ENCODE peak calls at places on chromosomes 2 and 18, in five cellular contexts. H is stimulated activated CD8-positive, alpha-beta memory T cell treated with anti-CD3 and anti-CD28 coated beads, Interleukin-2, amount 100 ng/mL, for 1 hour; L is mesothelial cell of epicardium; W is AG04450; B is HT1080. N is an unnamed sample.

GRCh38 chr2:238644095-238645081 is 203.5 kb upstream of the TWIST2 start:
- DNase-seq in H (no peak), L (no peak), W (peak; percentile 30), B (peak; percentile 61), N (no peak)

GRCh38 chr2:202072737-202073396 is at the start of gene KIAA2012:
- DNase-seq in H (no peak), L (no peak), W (no peak), B (no peak), N (no peak)

GRCh38 chr2:85277416-85278158 is 50.2 kb downstream of the TGOLN2 start:
- DNase-seq in H (no peak), L (peak; percentile 35), W (peak; percentile 85), B (no peak), N (no peak)

GRCh38 chr2:189249171-189249570 is 69.6 kb upstream of the COL5A2 start:
- DNase-seq in H (no peak), L (no peak), W (peak; percentile 54), B (no peak), N (no peak)

GRCh38 chr2:104852161-104852689 is 1.7 kb upstream of the POU3F3 start:
- DNase-seq in H (no peak), L (no peak), W (no peak), B (no peak), N (no peak)

GRCh38 chr2:233418761-233419625 is 64.7 kb downstream of the DGKD start:
- DNase-seq in H (no peak), L (no peak), W (no peak), B (peak; percentile 95), N (no peak)

GRCh38 chr18:2240311-2240705 is 331.0 kb downstream of the METTL4 start:
- DNase-seq in H (no peak), L (no peak), W (peak; percentile 48), B (no peak), N (no peak)

GRCh38 chr2:70937866-70938579 is 2.3 kb downstream of the ATP6V1B1 start:
- DNase-seq in H (no peak), L (no peak), W (no peak), B (no peak), N (no peak)

GRCh38 chr2:11275910-11276309 is 68.5 kb downstream of the ROCK2 start:
- DNase-seq in H (no peak), L (no peak), W (no peak), B (no peak), N (no peak)

GRCh38 chr2:70084973-70085710 is 2.1 kb upstream of the PCBP1 start:
- DNase-seq in H (peak; percentile 59), L (no peak), W (no peak), B (no peak), N (peak; percentile 25)

GRCh38 chr2:65070172-65070830 is 14.1 kb downstream of the CEP68 start:
- DNase-seq in H (no peak), L (no peak), W (no peak), B (peak; percentile 83), N (no peak)

GRCh38 chr2:234422242-234422641 is 74.6 kb downstream of the ARL4C start:
- DNase-seq in H (no peak), L (no peak), W (peak; percentile 76), B (peak; percentile 92), N (no peak)

GRCh38 chr2:85502720-85503119 is 36.2 kb upstream of the MAT2A start:
- DNase-seq in H (no peak), L (no peak), W (no peak), B (no peak), N (no peak)

GRCh38 chr2:191333911-191334357 is 88.7 kb downstream of the MYO1B start:
- DNase-seq in H (no peak), L (no peak), W (peak; percentile 59), B (peak; percentile 97), N (no peak)

GRCh38 chr18:50096766-50097435 is 98.0 kb downstream of the MYO5B start:
- DNase-seq in H (no peak), L (no peak), W (no peak), B (no peak), N (no peak)

GRCh38 chr2:142582317-142582716 is 295.1 kb upstream of the KYNU start:
- DNase-seq in H (no peak), L (no peak), W (no peak), B (no peak), N (no peak)

GRCh38 chr18:73717570-73717969 is 430.1 kb downstream of the FBXO15 start:
- DNase-seq in H (no peak), L (no peak), W (no peak), B (peak; percentile 71), N (no peak)

GRCh38 chr18:63708650-63709049 is 5.9 kb downstream of the SERPINB11 start:
- DNase-seq in H (no peak), L (no peak), W (peak; percentile 70), B (peak; percentile 92), N (no peak)

GRCh38 chr2:3641841-3642421 is 16.1 kb upstream of the ALLC start:
- DNase-seq in H (no peak), L (no peak), W (no peak), B (no peak), N (no peak)

GRCh38 chr2:136243638-136244557 is 125.9 kb upstream of the CXCR4 start:
- DNase-seq in H (no peak), L (no peak), W (no peak), B (no peak), N (no peak)

GRCh38 chr2:176536739-176537138 is 267.5 kb downstream of the MTX2 start:
- DNase-seq in H (no peak), L (no peak), W (no peak), B (no peak), N (no peak)

GRCh38 chr2:42132066-42132965 is 36.8 kb upstream of the EML4 start:
- DNase-seq in H (no peak), L (no peak), W (peak; percentile 77), B (no peak), N (no peak)

GRCh38 chr2:195316485-195316884 is 340.5 kb upstream of the SLC39A10 start:
- DNase-seq in H (no peak), L (no peak), W (no peak), B (no peak), N (no peak)